ENCODE peak calls at places on chromosomes 6 and 20, in five cellular contexts. F is A549; T is kidney glomerular epithelial cell; R is activated T-cell treated with anti-CD3 and anti-CD28 coated beads, Interleukin-2, amount 50 U/mL, for 1 hour; C is NCI-H2081. Q is an unnamed sample.

GRCh38 chr6:74519172-74519571 is 686.7 kb downstream of the COL12A1 start:
- DNase-seq in F (peak; percentile 4), T (peak; percentile 17), R (no peak), C (no peak), Q (peak; percentile 40)

GRCh38 chr6:113371106-113371505 is 486.0 kb upstream of the MARCKS start:
- DNase-seq in F (no peak), T (no peak), R (no peak), C (no peak), Q (no peak)

GRCh38 chr20:47675190-47676142 is 109.8 kb downstream of the SULF2 start:
- DNase-seq in F (no peak), T (no peak), R (no peak), C (no peak), Q (no peak)

GRCh38 chr6:6758915-6759654 is 170.6 kb downstream of the LY86 start:
- DNase-seq in F (peak; percentile 30), T (no peak), R (no peak), C (peak; percentile 51), Q (no peak)

GRCh38 chr6:35469711-35470662 is 1.8 kb downstream of the RPL10A start:
- DNase-seq in F (no peak), T (no peak), R (no peak), C (no peak), Q (no peak)

GRCh38 chr6:133132092-133132491 is 109.1 kb upstream of the EYA4 start:
- DNase-seq in F (no peak), T (no peak), R (no peak), C (peak; percentile 2), Q (no peak)

GRCh38 chr6:112502348-112503130 is 155.4 kb downstream of the RFPL4B start:
- DNase-seq in F (no peak), T (peak; percentile 3), R (no peak), C (no peak), Q (no peak)

GRCh38 chr6:103554911-103555310 is 1304.8 kb downstream of the HACE1 start:
- DNase-seq in F (no peak), T (no peak), R (no peak), C (no peak), Q (no peak)

GRCh38 chr6:81606965-81607381 is 145.5 kb downstream of the TENT5A start:
- DNase-seq in F (no peak), T (peak; percentile 6), R (no peak), C (no peak), Q (peak; percentile 48)

GRCh38 chr6:103983860-103984259 is 875.9 kb downstream of the HACE1 start:
- DNase-seq in F (no peak), T (no peak), R (no peak), C (no peak), Q (no peak)

GRCh38 chr6:12286381-12287132 is 3.6 kb upstream of the EDN1 start:
- DNase-seq in F (no peak), T (peak; percentile 44), R (no peak), C (no peak), Q (no peak)

GRCh38 chr6:14228571-14228970 is 111.0 kb downstream of the CD83 start:
- DNase-seq in F (no peak), T (peak; percentile 2), R (no peak), C (no peak), Q (no peak)

GRCh38 chr6:112576421-112576820 is 229.3 kb downstream of the RFPL4B start:
- DNase-seq in F (no peak), T (no peak), R (no peak), C (no peak), Q (no peak)

GRCh38 chr6:139161817-139162284 is 27.0 kb downstream of the HECA start:
- DNase-seq in F (no peak), T (no peak), R (peak; percentile 64), C (no peak), Q (no peak)

GRCh38 chr20:11373391-11373790 is 544.3 kb upstream of the BTBD3 start:
- DNase-seq in F (no peak), T (peak; percentile 44), R (no peak), C (no peak), Q (no peak)

GRCh38 chr20:11496382-11496781 is 421.3 kb upstream of the BTBD3 start:
- DNase-seq in F (no peak), T (peak; percentile 40), R (no peak), C (no peak), Q (no peak)

GRCh38 chr6:54810182-54810581 is 36.4 kb upstream of the FAM83B start:
- DNase-seq in F (no peak), T (no peak), R (no peak), C (no peak), Q (no peak)

GRCh38 chr20:24658920-24659660 is 189.7 kb downstream of the SYNDIG1 start:
- DNase-seq in F (no peak), T (no peak), R (no peak), C (no peak), Q (no peak)

GRCh38 chr6:167294241-167294640 is 3.1 kb downstream of the UNC93A start:
- DNase-seq in F (no peak), T (no peak), R (no peak), C (no peak), Q (no peak)

GRCh38 chr20:22686097-22686496 is 101.7 kb upstream of the FOXA2 start:
- DNase-seq in F (peak; percentile 80), T (peak; percentile 32), R (no peak), C (peak; percentile 82), Q (peak; percentile 9)

GRCh38 chr6:166691199-166691598 is 64.1 kb upstream of the RPS6KA2 start:
- DNase-seq in F (no peak), T (peak; percentile 89), R (no peak), C (no peak), Q (no peak)

GRCh38 chr6:155333414-155333813 is 19.1 kb upstream of the TFB1M start:
- DNase-seq in F (no peak), T (no peak), R (no peak), C (no peak), Q (no peak)

GRCh38 chr6:11194399-11195274 is 37.8 kb downstream of the NEDD9 start:
- DNase-seq in F (peak; percentile 80), T (peak; percentile 61), R (no peak), C (no peak), Q (peak; percentile 89)

GRCh38 chr6:90286884-90287488 is 9.7 kb downstream of the BACH2 start:
- DNase-seq in F (peak; percentile 25), T (peak; percentile 21), R (peak; percentile 54), C (peak; percentile 13), Q (no peak)

GRCh38 chr6:13273931-13274706 is 54.2 kb downstream of the TBC1D7 start:
- DNase-seq in F (no peak), T (no peak), R (peak; percentile 53), C (no peak), Q (no peak)